ENCODE peak calls at places on chromosomes 7 and 10, in six cellular contexts. G is progenitor cell of endocrine pancreas; Z is HCT116; V is CD8-positive, alpha-beta T cell; J is epithelial cell of esophagus; H is upper lobe of right lung. Q is an unnamed sample.
A peak's percentile ranks its signal among the peaks of the same experiment; 100 is the strongest.

GRCh38 chr7:6202117-6202516 is 70.3 kb downstream of the CYTH3 start:
- DNase-seq in G (no peak), Z (no peak), H (no peak), V (no peak), J (no peak), Q (no peak)

GRCh38 chr10:78028438-78029293 is 649 bp downstream of the POLR3A start:
- DNase-seq in J (peak; percentile 32), Z (no peak), V (peak; percentile 28), H (no peak), G (no peak), Q (no peak)

GRCh38 chr7:112938895-112939588 is 147.6 kb downstream of the GPR85 start:
- DNase-seq in G (peak; percentile 43), Z (no peak), V (peak; percentile 32), H (peak; percentile 73), J (peak; percentile 21), Q (peak; percentile 23)

GRCh38 chr10:44520651-44521050 is 135.8 kb upstream of the CXCL12 start:
- DNase-seq in Z (no peak), J (no peak), V (no peak), H (no peak), G (no peak), Q (no peak)

GRCh38 chr7:43430412-43430811 is 152.5 kb upstream of the STK17A start:
- DNase-seq in H (no peak), V (no peak), G (no peak), J (no peak), Z (no peak), Q (no peak)

GRCh38 chr10:91164520-91165065 is 55.9 kb upstream of the PCGF5 start:
- DNase-seq in V (no peak), J (peak; percentile 11), Z (no peak), G (no peak), H (no peak), Q (no peak)

GRCh38 chr10:92150798-92151197 is 140.1 kb downstream of the CPEB3 start:
- DNase-seq in G (no peak), H (no peak), J (no peak), Z (no peak), V (no peak), Q (no peak)

GRCh38 chr7:84258628-84259027 is 64.0 kb upstream of the SEMA3A start:
- DNase-seq in H (no peak), G (no peak), Z (no peak), J (no peak), V (no peak), Q (no peak)

GRCh38 chr7:99447943-99448342 is 9.2 kb downstream of the CPSF4 start:
- DNase-seq in H (no peak), G (no peak), J (no peak), Z (no peak), V (no peak), Q (peak; percentile 13)

GRCh38 chr10:110625356-110625894 is 18.7 kb upstream of the RBM20 start:
- DNase-seq in H (no peak), G (no peak), J (no peak), V (no peak), Z (no peak), Q (no peak)

GRCh38 chr10:113021268-113022028 is 71.4 kb downstream of the TCF7L2 start:
- DNase-seq in G (no peak), V (no peak), Z (no peak), H (no peak), J (no peak), Q (no peak)

GRCh38 chr10:98374176-98374969 is 40.6 kb downstream of the PYROXD2 start:
- DNase-seq in Z (no peak), V (no peak), H (no peak), G (no peak), J (peak; percentile 73), Q (peak; percentile 45)

GRCh38 chr7:29488203-29488970 is 75.2 kb upstream of the PRR15 start:
- DNase-seq in Z (no peak), G (no peak), V (no peak), H (no peak), J (no peak), Q (no peak)

GRCh38 chr7:27155816-27156507 is 513 bp downstream of the HOXA7 start:
- DNase-seq in H (peak; percentile 61), J (peak; percentile 32), G (no peak), Z (no peak), V (peak; percentile 12), Q (no peak)

GRCh38 chr10:93584445-93584844 is 16.6 kb downstream of the RBP4 start:
- DNase-seq in Z (no peak), V (no peak), G (no peak), H (no peak), J (no peak), Q (no peak)

GRCh38 chr7:2529161-2530075 is 9.8 kb downstream of the LFNG start:
- DNase-seq in J (peak; percentile 35), H (peak; percentile 89), V (peak; percentile 70), Z (no peak), G (no peak), Q (peak; percentile 84)

GRCh38 chr7:5426226-5426475 is 2.5 kb upstream of the TNRC18 start:
- DNase-seq in Z (no peak), J (peak; percentile 66), G (no peak), V (no peak), H (no peak), Q (no peak)

GRCh38 chr7:127809285-127809702 is 157.3 kb downstream of the SND1 start:
- DNase-seq in G (no peak), Z (no peak), J (peak; percentile 95), V (no peak), H (no peak), Q (no peak)

GRCh38 chr10:49647554-49647953 is 31.9 kb upstream of the C10orf53 start:
- DNase-seq in J (no peak), V (no peak), H (no peak), G (no peak), Z (no peak), Q (no peak)

GRCh38 chr7:4216016-4216415 is 466.1 kb upstream of the FOXK1 start:
- DNase-seq in H (no peak), J (peak; percentile 14), V (no peak), Z (no peak), G (no peak), Q (no peak)

GRCh38 chr7:119838444-119838843 is 434.5 kb upstream of the KCND2 start:
- DNase-seq in V (no peak), Z (no peak), H (no peak), J (no peak), G (no peak), Q (no peak)

GRCh38 chr7:16528520-16528919 is 1.9 kb downstream of the LRRC72 start:
- DNase-seq in V (no peak), H (no peak), J (peak; percentile 38), G (no peak), Z (no peak), Q (no peak)

GRCh38 chr7:2040201-2040892 is 192.4 kb downstream of the MAD1L1 start:
- DNase-seq in J (no peak), Z (no peak), V (no peak), G (no peak), H (peak; percentile 28), Q (no peak)

GRCh38 chr7:493661-494251 is 25.9 kb downstream of the PDGFA start:
- DNase-seq in H (peak; percentile 55), G (no peak), V (no peak), J (no peak), Z (no peak), Q (no peak)

GRCh38 chr7:134520130-134520529 is 7.2 kb upstream of the AKR1B10 start:
- DNase-seq in V (no peak), H (no peak), G (no peak), J (peak; percentile 23), Z (no peak), Q (no peak)

GRCh38 chr10:128978211-128978610 is 488.8 kb upstream of the MGMT start:
- DNase-seq in J (no peak), V (no peak), G (no peak), H (no peak), Z (no peak), Q (no peak)

DNA sequence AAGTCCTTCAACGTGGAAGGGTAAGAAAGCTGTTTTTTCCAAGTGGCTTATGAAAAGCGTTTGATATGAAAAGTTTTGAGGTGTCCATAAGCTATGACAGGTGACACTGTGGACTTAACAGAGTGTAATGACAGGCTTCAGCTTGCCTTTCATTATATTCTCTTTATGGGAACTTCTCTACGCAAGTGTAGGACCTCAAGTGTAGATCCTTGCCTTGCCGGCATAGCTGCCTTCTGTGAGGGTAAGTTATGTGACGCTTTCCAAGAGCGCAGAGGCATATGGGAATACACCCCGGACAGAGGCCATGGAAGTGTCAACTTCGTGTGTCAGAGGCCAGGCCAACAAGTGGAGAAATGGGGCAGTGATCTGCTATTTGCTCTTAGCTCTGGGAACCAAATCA is 91.9 kb downstream of the GALNT11 start:
- DNase-seq in V (no peak), H (no peak), Z (no peak), J (no peak), G (no peak), Q (no peak)
- TF ChIP-seq CTCF in V (no peak), H (no peak), Z (no peak), J (no peak), G (no peak), Q (no peak)

GRCh38 chr10:27450225-27450624 is 53.9 kb upstream of the RAB18 start:
- DNase-seq in V (no peak), H (no peak), G (no peak), J (no peak), Z (no peak), Q (no peak)
- TF ChIP-seq CTCF in V (no peak), H (no peak), G (no peak), J (no peak), Z (no peak), Q (no peak)

GRCh38 chr10:118106426-118106825 is 59.7 kb upstream of the RAB11FIP2 start:
- DNase-seq in Z (peak; percentile 8), V (no peak), G (no peak), H (no peak), J (peak; percentile 43), Q (peak; percentile 15)
- TF ChIP-seq CTCF in Z (peak; percentile 69), V (no peak), G (peak; percentile 43), H (peak; percentile 40), J (peak; percentile 49), Q (no peak)

GRCh38 chr7:142301923-142302550 is 44.2 kb upstream of the PRSS58 start:
- DNase-seq in V (no peak), J (peak; percentile 39), G (no peak), Z (peak; percentile 22), H (no peak), Q (peak; percentile 25)

GRCh38 chr7:142299226-142299625 is 41.4 kb upstream of the PRSS58 start:
- DNase-seq in V (no peak), Z (no peak), H (no peak), J (no peak), G (no peak), Q (no peak)

GRCh38 chr7:142301299-142301698 is 43.4 kb upstream of the PRSS58 start:
- DNase-seq in Z (no peak), G (no peak), J (no peak), V (no peak), H (no peak), Q (no peak)

GRCh38 chr7:142298631-142299030 is 40.8 kb upstream of the PRSS58 start:
- DNase-seq in V (no peak), J (no peak), G (no peak), H (no peak), Z (no peak), Q (no peak)

GRCh38 chr7:142300689-142301088 is 42.8 kb upstream of the PRSS58 start:
- DNase-seq in H (no peak), G (no peak), J (no peak), Z (peak; percentile 28), V (no peak), Q (peak; percentile 33)
- TF ChIP-seq CTCF in H (no peak), G (peak; percentile 37), J (peak; percentile 6), Z (peak; percentile 82), V (peak; percentile 23), Q (no peak)

GRCh38 chr7:107564553-107565298 is 955 bp downstream of the DUS4L start:
- DNase-seq in Z (peak; percentile 32), V (no peak), H (no peak), G (no peak), J (peak; percentile 92), Q (no peak)
- TF ChIP-seq CTCF in Z (no peak), V (no peak), H (no peak), G (no peak), J (no peak), Q (no peak)

Q was measured in Calu3.